ENCODE peak calls at places on chromosome 13, in eight cellular contexts. T is GM20000, P is hepatic stellate cell, Z is tibial artery, E is GM04504, X is lower leg skin, N is cardiac muscle cell, D is right lobe of liver. Y is an unnamed sample.

GRCh38 chr13:99123101-99124045 is 77.3 kb upstream of the UBAC2 start:
- DNase-seq in E (peak; percentile 27), D (no peak), Z (no peak), T (no peak), P (peak; percentile 35), N (peak; percentile 10), X (no peak), Y (no peak)

GRCh38 chr13:32036762-32037161 is 5.2 kb downstream of the FRY start:
- DNase-seq in E (no peak), T (no peak), N (no peak), X (no peak), P (no peak), D (no peak), Z (no peak), Y (no peak)

GRCh38 chr13:71880753-71881541 is 13.9 kb upstream of the DACH1 start:
- DNase-seq in X (no peak), D (no peak), N (peak; percentile 35), E (no peak), P (no peak), T (no peak), Z (no peak), Y (no peak)

GRCh38 chr13:59774511-59774911 is 389.2 kb downstream of the DIAPH3 start:
- DNase-seq in N (peak; percentile 59), E (peak; percentile 55), T (no peak), P (peak; percentile 54), X (no peak), D (no peak), Z (no peak), Y (no peak)

GRCh38 chr13:47256618-47257017 is 359.8 kb upstream of the HTR2A start:
- DNase-seq in T (no peak), P (peak; percentile 9), D (no peak), E (peak; percentile 73), Z (no peak), N (peak; percentile 74), X (no peak), Y (no peak)

GRCh38 chr13:42732073-42732472 is 49.3 kb upstream of the FAM216B start:
- DNase-seq in D (no peak), Z (no peak), X (no peak), T (no peak), E (no peak), N (no peak), P (no peak), Y (no peak)

GRCh38 chr13:60690607-60691006 is 293.6 kb downstream of the TDRD3 start:
- DNase-seq in N (no peak), Z (no peak), T (no peak), X (no peak), P (no peak), D (no peak), E (no peak), Y (no peak)

GRCh38 chr13:96860829-96861228 is 133.4 kb downstream of the OXGR1 start:
- DNase-seq in E (no peak), Z (no peak), X (no peak), P (no peak), T (no peak), N (no peak), D (no peak), Y (no peak)

GRCh38 chr13:46655727-46656180 is 102.8 kb downstream of the LRCH1 start:
- DNase-seq in N (peak; percentile 68), P (no peak), T (no peak), X (no peak), Z (no peak), D (no peak), E (no peak), Y (no peak)

GRCh38 chr13:35791191-35791902 is 314.9 kb upstream of the MAB21L1 start:
- DNase-seq in P (no peak), X (no peak), T (no peak), Z (no peak), E (peak; percentile 64), N (peak; percentile 74), D (no peak), Y (no peak)

GRCh38 chr13:98910501-98910951 is 67.3 kb downstream of the DOCK9 start:
- DNase-seq in E (peak; percentile 29), P (peak; percentile 49), T (no peak), N (peak; percentile 74), X (no peak), D (no peak), Z (peak; percentile 24), Y (no peak)

GRCh38 chr13:90675129-90675528 is 672.4 kb upstream of the MIR17HG start:
- DNase-seq in Z (no peak), P (no peak), E (no peak), T (no peak), N (no peak), D (no peak), X (no peak), Y (no peak)

GRCh38 chr13:40539954-40540706 is 126.3 kb downstream of the FOXO1 start:
- DNase-seq in N (peak; percentile 89), P (peak; percentile 70), X (no peak), E (peak; percentile 34), D (no peak), Z (no peak), T (no peak), Y (no peak)

GRCh38 chr13:96089749-96090239 is at the start of gene HS6ST3:
- DNase-seq in E (no peak), P (peak; percentile 14), D (peak; percentile 64), T (peak; percentile 14), X (peak; percentile 84), Z (no peak), N (peak; percentile 10), Y (no peak)